ENCODE peak calls at places on chromosomes 4 and X, in eight cellular contexts. A, Q, G, D, I, E, V and J are unnamed samples.

GRCh38 chr4:10773010-10773409 is 88.4 kb upstream of the CLNK start:
- DNase-seq in A (no peak), Q (no peak), G (no peak), D (no peak), I (no peak), E (no peak), V (no peak), J (no peak)

GRCh38 chrX:110055616-110056015 is 52.7 kb downstream of the TMEM164 start:
- DNase-seq in A (no peak), Q (no peak), G (no peak), D (no peak), I (no peak), E (no peak), V (no peak), J (no peak)

GRCh38 chr4:5079581-5079980 is 28.3 kb downstream of the STK32B start:
- DNase-seq in A (no peak), Q (no peak), G (no peak), D (no peak), I (no peak), E (no peak), V (no peak), J (no peak)

GRCh38 chr4:189912170-189912569 is 28.5 kb upstream of the FRG1 start:
- DNase-seq in A (no peak), Q (no peak), G (no peak), D (no peak), I (peak; percentile 8), E (no peak), V (no peak), J (no peak)

GRCh38 chr4:122423246-122423645 is 33.3 kb downstream of the IL2 start:
- DNase-seq in A (no peak), Q (no peak), G (no peak), D (no peak), I (no peak), E (no peak), V (no peak), J (no peak)

GRCh38 chr4:184355111-184355604 is 119.2 kb downstream of the IRF2 start:
- DNase-seq in A (peak; percentile 39), Q (no peak), G (peak; percentile 67), D (no peak), I (no peak), E (no peak), V (no peak), J (peak; percentile 73)

GRCh38 chr4:111959202-111959601 is 186.1 kb upstream of the FAM241A start:
- DNase-seq in A (no peak), Q (no peak), G (no peak), D (no peak), I (no peak), E (no peak), V (no peak), J (no peak)

GRCh38 chrX:68830486-68831404 is 1.9 kb downstream of the EFNB1 start:
- DNase-seq in A (no peak), Q (no peak), G (peak; percentile 18), D (no peak), I (no peak), E (no peak), V (no peak), J (no peak)

GRCh38 chr4:189090174-189090814 is 850.4 kb upstream of the FRG1 start:
- DNase-seq in A (no peak), Q (no peak), G (no peak), D (peak; percentile 38), I (peak; percentile 68), E (no peak), V (no peak), J (no peak)

GRCh38 chr4:143381171-143382118 is 44.8 kb downstream of the GAB1 start:
- DNase-seq in A (peak; percentile 94), Q (peak; percentile 83), G (peak; percentile 78), D (peak; percentile 63), I (peak; percentile 69), E (peak; percentile 85), V (peak; percentile 83), J (peak; percentile 86)

GRCh38 chrX:150984164-150984824 is 1.2 kb downstream of the HMGB3 start:
- DNase-seq in A (no peak), Q (no peak), G (no peak), D (peak; percentile 25), I (no peak), E (no peak), V (no peak), J (no peak)

GRCh38 chr4:140609548-140610425 is 41.0 kb upstream of the UCP1 start:
- DNase-seq in A (no peak), Q (no peak), G (no peak), D (peak; percentile 82), I (peak; percentile 51), E (no peak), V (no peak), J (no peak)

GRCh38 chrX:69063486-69063885 is 101.8 kb downstream of the PJA1 start:
- DNase-seq in A (no peak), Q (no peak), G (no peak), D (no peak), I (no peak), E (no peak), V (peak; percentile 17), J (no peak)

GRCh38 chr4:75484195-75484594 is 30.0 kb downstream of the RCHY1 start:
- DNase-seq in A (no peak), Q (no peak), G (no peak), D (no peak), I (no peak), E (no peak), V (no peak), J (peak; percentile 71)

DNA sequence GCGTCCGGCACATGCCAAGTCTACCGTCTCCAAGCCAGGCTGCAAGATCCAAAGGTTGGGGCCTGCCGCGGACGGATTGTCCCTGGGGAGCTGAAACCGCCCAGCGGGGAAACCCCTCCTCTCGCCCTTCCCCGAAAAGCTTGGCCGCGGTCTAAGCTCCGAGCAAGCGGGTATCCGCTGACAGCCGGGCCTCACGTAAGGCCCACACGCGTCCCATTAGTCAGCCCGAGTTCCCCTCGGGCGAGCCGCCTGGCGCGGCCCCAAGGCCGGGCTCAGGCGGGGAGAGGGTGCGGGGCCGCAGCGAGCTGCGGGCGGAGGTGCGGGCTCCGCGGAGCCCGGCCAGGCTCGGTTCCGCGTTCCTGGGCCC is 6.9 kb upstream of the BCOR start:
- DNase-seq in A (peak; percentile 48), Q (peak; percentile 65), G (peak; percentile 62), D (peak; percentile 68), I (peak; percentile 35), E (peak; percentile 70), V (no peak), J (peak; percentile 82)
- H3K4me1 ChIP-seq in A (peaks cover 16% of the 10 kb centered on the region), Q (peaks cover 28% of the 10 kb centered on the region), G (peaks cover 34% of the 10 kb centered on the region), D (peaks cover 57% of the 10 kb centered on the region), I (peaks cover 2% of the 10 kb centered on the region), E (peaks cover 4% of the 10 kb centered on the region), V (peaks cover 39% of the 10 kb centered on the region), J (no peaks in the 10 kb centered on the region)

DNA sequence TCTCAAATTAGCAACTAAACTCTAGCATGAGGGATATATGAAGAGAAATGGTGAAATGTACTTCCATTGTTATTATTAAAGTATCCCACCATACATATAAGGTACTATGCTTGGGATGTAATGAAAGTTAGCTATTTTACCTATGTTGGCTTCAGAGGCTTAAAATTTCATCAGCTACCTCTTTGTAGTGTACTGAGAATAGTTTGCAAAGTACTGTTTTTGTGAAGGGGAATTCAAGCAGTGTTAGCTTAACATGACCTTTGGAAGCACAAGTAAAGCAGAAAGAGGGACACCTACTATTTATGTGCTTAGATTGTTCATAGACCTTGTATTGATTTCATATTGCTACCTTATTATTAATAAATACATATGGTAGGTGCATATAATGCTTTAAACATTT is 11.8 kb downstream of the PPP4R3C start:
- DNase-seq in A (no peak), Q (no peak), G (no peak), D (no peak), I (no peak), E (no peak), V (no peak), J (no peak)
- H3K27ac ChIP-seq in A (no peak overlapping the region), Q (no peak overlapping the region), G (no peak overlapping the region), D (no peak overlapping the region), I (no peak overlapping the region), E (no peak overlapping the region), V (no peak overlapping the region), J (no peak overlapping the region)

GRCh38 chr4:8391972-8392371 is 48.6 kb downstream of the ACOX3 start:
- DNase-seq in A (peak; percentile 80), Q (peak; percentile 53), G (peak; percentile 30), D (no peak), I (no peak), E (peak; percentile 74), V (no peak), J (peak; percentile 69)

GRCh38 chr4:8391071-8391470 is 49.5 kb downstream of the ACOX3 start:
- DNase-seq in A (no peak), Q (no peak), G (no peak), D (no peak), I (no peak), E (peak; percentile 43), V (no peak), J (no peak)

GRCh38 chr4:8393593-8394038 is 46.9 kb downstream of the ACOX3 start:
- DNase-seq in A (peak; percentile 89), Q (peak; percentile 53), G (no peak), D (no peak), I (peak; percentile 48), E (peak; percentile 62), V (no peak), J (peak; percentile 77)

GRCh38 chr4:8394125-8394524 is 46.4 kb downstream of the ACOX3 start:
- DNase-seq in A (peak; percentile 75), Q (peak; percentile 49), G (no peak), D (no peak), I (no peak), E (peak; percentile 89), V (peak; percentile 83), J (peak; percentile 96)

GRCh38 chr4:8392591-8393190 is 47.8 kb downstream of the ACOX3 start:
- DNase-seq in A (no peak), Q (no peak), G (no peak), D (no peak), I (peak; percentile 30), E (peak; percentile 48), V (no peak), J (peak; percentile 51)
- H3K4me1 ChIP-seq in A (peaks cover 14% of the 10 kb centered on the region), Q (peaks cover 32% of the 10 kb centered on the region), G (no peaks in the 10 kb centered on the region), D (no peaks in the 10 kb centered on the region), I (peaks cover 4% of the 10 kb centered on the region), E (peaks cover 29% of the 10 kb centered on the region), V (peaks cover 19% of the 10 kb centered on the region), J (peaks cover 11% of the 10 kb centered on the region)

GRCh38 chrX:56817179-56817578 is 88.1 kb downstream of the NBDY start:
- DNase-seq in A (no peak), Q (no peak), G (no peak), D (no peak), I (no peak), E (no peak), V (no peak), J (no peak)

GRCh38 chrX:56811599-56811998 is 82.6 kb downstream of the NBDY start:
- DNase-seq in A (no peak), Q (no peak), G (no peak), D (no peak), I (no peak), E (no peak), V (no peak), J (no peak)

GRCh38 chrX:56812515-56813105 is 83.6 kb downstream of the NBDY start:
- DNase-seq in A (no peak), Q (no peak), G (no peak), D (no peak), I (no peak), E (no peak), V (peak; percentile 19), J (no peak)

DNA sequence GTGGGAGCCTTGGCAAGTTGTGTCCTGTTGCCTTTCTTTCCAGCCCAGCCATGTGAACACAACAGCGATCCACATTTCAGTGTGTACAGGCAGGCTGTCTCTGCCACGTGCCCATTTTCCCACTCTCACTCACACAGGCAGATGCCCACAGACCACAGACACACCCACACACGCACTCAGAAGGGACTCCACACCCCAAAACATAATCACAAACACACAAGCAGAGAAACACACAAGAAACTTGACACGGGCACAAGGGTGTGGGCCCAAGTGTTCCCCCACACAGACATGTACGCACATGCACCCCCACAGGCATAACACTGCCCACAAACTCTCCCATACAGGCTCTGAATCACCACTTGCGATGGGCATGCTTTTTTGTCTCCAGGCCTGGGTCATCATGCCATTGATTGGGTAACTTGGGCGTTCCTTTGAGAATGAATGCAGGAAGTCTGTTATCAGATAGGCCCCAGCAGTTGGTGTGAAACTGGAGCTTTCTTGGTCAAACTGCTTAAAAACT is 84.3 kb downstream of the NBDY start:
- DNase-seq in A (no peak), Q (no peak), G (peak; percentile 39), D (no peak), I (peak; percentile 78), E (no peak), V (peak; percentile 74), J (no peak)
- H3K27ac ChIP-seq in A (no peak overlapping the region), Q (peak overlapping the region; percentile 18), G (peak overlapping the region; percentile 65), D (no peak overlapping the region), I (no peak overlapping the region), E (peak overlapping the region; percentile 3), V (peak overlapping the region; percentile 66), J (peak overlapping the region; percentile 51)